ENCODE peak calls at places on chromosomes 12 and 14, in nine cellular contexts. One of them, this sample, is unnamed.

GRCh38 chr14:32998433-32998832 is 59.8 kb downstream of the NPAS3 start:
- DNase-seq in right cardiac atrium: no peak
- DNase-seq in activated naive CD8-positive, alpha-beta T cell treated with anti-CD3 and anti-CD28 coated beads, Interleukin-2, amount 50 U/mL, for 24 hours: no peak
- DNase-seq in iris pigment epithelial cell: peak
- DNase-seq in AG04450: no peak
- DNase-seq in activated gamma-delta T cell treated with Interleukin-2 at 50 U/mL for 16 hours: no peak
- DNase-seq in NCI-H524: peak
- DNase-seq in stomach: no peak
- DNase-seq in iPS DF 19.7: no peak
- DNase-seq in this sample: no peak

GRCh38 chr14:83433618-83434017 is 1900.0 kb upstream of the SEL1L start:
- DNase-seq in AG04450: no peak
- DNase-seq in iris pigment epithelial cell: peak
- DNase-seq in iPS DF 19.7: no peak
- DNase-seq in activated naive CD8-positive, alpha-beta T cell treated with anti-CD3 and anti-CD28 coated beads, Interleukin-2, amount 50 U/mL, for 24 hours: no peak
- DNase-seq in activated gamma-delta T cell treated with Interleukin-2 at 50 U/mL for 16 hours: no peak
- DNase-seq in stomach: no peak
- DNase-seq in NCI-H524: no peak
- DNase-seq in right cardiac atrium: no peak
- DNase-seq in this sample: no peak

GRCh38 chr12:124525927-124526692 is 41.3 kb downstream of the NCOR2 start:
- DNase-seq in activated gamma-delta T cell treated with Interleukin-2 at 50 U/mL for 16 hours: no peak
- DNase-seq in NCI-H524: no peak
- DNase-seq in AG04450: no peak
- DNase-seq in iPS DF 19.7: no peak
- DNase-seq in right cardiac atrium: no peak
- DNase-seq in activated naive CD8-positive, alpha-beta T cell treated with anti-CD3 and anti-CD28 coated beads, Interleukin-2, amount 50 U/mL, for 24 hours: no peak
- DNase-seq in iris pigment epithelial cell: no peak
- DNase-seq in stomach: no peak
- DNase-seq in this sample: no peak

GRCh38 chr14:104081951-104082464 is 3.5 kb upstream of the ASPG start:
- DNase-seq in stomach: no peak
- DNase-seq in AG04450: no peak
- DNase-seq in iris pigment epithelial cell: no peak
- DNase-seq in activated naive CD8-positive, alpha-beta T cell treated with anti-CD3 and anti-CD28 coated beads, Interleukin-2, amount 50 U/mL, for 24 hours: no peak
- DNase-seq in activated gamma-delta T cell treated with Interleukin-2 at 50 U/mL for 16 hours: no peak
- DNase-seq in NCI-H524: no peak
- DNase-seq in right cardiac atrium: peak
- DNase-seq in iPS DF 19.7: no peak
- DNase-seq in this sample: no peak

GRCh38 chr12:94074970-94075695 is 73.2 kb upstream of the PLXNC1 start:
- DNase-seq in activated gamma-delta T cell treated with Interleukin-2 at 50 U/mL for 16 hours: no peak
- DNase-seq in iris pigment epithelial cell: peak
- DNase-seq in AG04450: peak
- DNase-seq in stomach: peak
- DNase-seq in NCI-H524: peak
- DNase-seq in iPS DF 19.7: no peak
- DNase-seq in right cardiac atrium: peak
- DNase-seq in activated naive CD8-positive, alpha-beta T cell treated with anti-CD3 and anti-CD28 coated beads, Interleukin-2, amount 50 U/mL, for 24 hours: no peak
- DNase-seq in this sample: no peak

GRCh38 chr12:13222076-13222475 is 25.6 kb downstream of the EMP1 start:
- DNase-seq in stomach: peak
- DNase-seq in right cardiac atrium: peak
- DNase-seq in iris pigment epithelial cell: no peak
- DNase-seq in activated naive CD8-positive, alpha-beta T cell treated with anti-CD3 and anti-CD28 coated beads, Interleukin-2, amount 50 U/mL, for 24 hours: no peak
- DNase-seq in NCI-H524: no peak
- DNase-seq in AG04450: no peak
- DNase-seq in activated gamma-delta T cell treated with Interleukin-2 at 50 U/mL for 16 hours: no peak
- DNase-seq in iPS DF 19.7: no peak
- DNase-seq in this sample: no peak

GRCh38 chr12:101925352-101925751 is 48.0 kb downstream of the DRAM1 start:
- DNase-seq in activated gamma-delta T cell treated with Interleukin-2 at 50 U/mL for 16 hours: no peak
- DNase-seq in iris pigment epithelial cell: peak
- DNase-seq in iPS DF 19.7: no peak
- DNase-seq in stomach: peak
- DNase-seq in activated naive CD8-positive, alpha-beta T cell treated with anti-CD3 and anti-CD28 coated beads, Interleukin-2, amount 50 U/mL, for 24 hours: no peak
- DNase-seq in right cardiac atrium: peak
- DNase-seq in AG04450: peak
- DNase-seq in NCI-H524: no peak
- DNase-seq in this sample: no peak

GRCh38 chr12:128969480-128970055 is 116.3 kb downstream of the GLT1D1 start:
- DNase-seq in right cardiac atrium: no peak
- DNase-seq in iPS DF 19.7: no peak
- DNase-seq in AG04450: no peak
- DNase-seq in activated gamma-delta T cell treated with Interleukin-2 at 50 U/mL for 16 hours: no peak
- DNase-seq in stomach: peak
- DNase-seq in iris pigment epithelial cell: no peak
- DNase-seq in NCI-H524: peak
- DNase-seq in activated naive CD8-positive, alpha-beta T cell treated with anti-CD3 and anti-CD28 coated beads, Interleukin-2, amount 50 U/mL, for 24 hours: peak
- DNase-seq in this sample: no peak

GRCh38 chr12:120971299-120972180 is 6.8 kb upstream of the HNF1A start:
- DNase-seq in iPS DF 19.7: no peak
- DNase-seq in AG04450: peak
- DNase-seq in stomach: no peak
- DNase-seq in right cardiac atrium: no peak
- DNase-seq in activated naive CD8-positive, alpha-beta T cell treated with anti-CD3 and anti-CD28 coated beads, Interleukin-2, amount 50 U/mL, for 24 hours: peak
- DNase-seq in iris pigment epithelial cell: peak
- DNase-seq in activated gamma-delta T cell treated with Interleukin-2 at 50 U/mL for 16 hours: peak
- DNase-seq in NCI-H524: peak
- DNase-seq in this sample: peak

GRCh38 chr14:102523200-102524025 is 13.8 kb upstream of the ANKRD9 start:
- DNase-seq in right cardiac atrium: peak
- DNase-seq in activated gamma-delta T cell treated with Interleukin-2 at 50 U/mL for 16 hours: no peak
- DNase-seq in iris pigment epithelial cell: no peak
- DNase-seq in iPS DF 19.7: no peak
- DNase-seq in NCI-H524: no peak
- DNase-seq in stomach: no peak
- DNase-seq in AG04450: no peak
- DNase-seq in activated naive CD8-positive, alpha-beta T cell treated with anti-CD3 and anti-CD28 coated beads, Interleukin-2, amount 50 U/mL, for 24 hours: no peak
- DNase-seq in this sample: no peak

GRCh38 chr14:103705158-103705523 is 10.1 kb downstream of the XRCC3 start:
- DNase-seq in right cardiac atrium: peak
- DNase-seq in NCI-H524: no peak
- DNase-seq in activated gamma-delta T cell treated with Interleukin-2 at 50 U/mL for 16 hours: no peak
- DNase-seq in activated naive CD8-positive, alpha-beta T cell treated with anti-CD3 and anti-CD28 coated beads, Interleukin-2, amount 50 U/mL, for 24 hours: no peak
- DNase-seq in iris pigment epithelial cell: no peak
- DNase-seq in stomach: peak
- DNase-seq in AG04450: no peak
- DNase-seq in iPS DF 19.7: no peak
- DNase-seq in this sample: no peak

GRCh38 chr12:72031066-72031465 is 92.4 kb downstream of the TPH2 start:
- DNase-seq in stomach: no peak
- DNase-seq in AG04450: no peak
- DNase-seq in iris pigment epithelial cell: no peak
- DNase-seq in NCI-H524: no peak
- DNase-seq in right cardiac atrium: no peak
- DNase-seq in activated gamma-delta T cell treated with Interleukin-2 at 50 U/mL for 16 hours: no peak
- DNase-seq in activated naive CD8-positive, alpha-beta T cell treated with anti-CD3 and anti-CD28 coated beads, Interleukin-2, amount 50 U/mL, for 24 hours: no peak
- DNase-seq in iPS DF 19.7: no peak
- DNase-seq in this sample: no peak

GRCh38 chr14:85714046-85714445 is 184.1 kb downstream of the FLRT2 start:
- DNase-seq in activated naive CD8-positive, alpha-beta T cell treated with anti-CD3 and anti-CD28 coated beads, Interleukin-2, amount 50 U/mL, for 24 hours: no peak
- DNase-seq in NCI-H524: no peak
- DNase-seq in AG04450: no peak
- DNase-seq in right cardiac atrium: no peak
- DNase-seq in iPS DF 19.7: no peak
- DNase-seq in stomach: no peak
- DNase-seq in iris pigment epithelial cell: no peak
- DNase-seq in activated gamma-delta T cell treated with Interleukin-2 at 50 U/mL for 16 hours: no peak
- DNase-seq in this sample: no peak

GRCh38 chr14:77041837-77042557 is 13.5 kb upstream of the IRF2BPL start:
- DNase-seq in iris pigment epithelial cell: peak
- DNase-seq in right cardiac atrium: no peak
- DNase-seq in activated gamma-delta T cell treated with Interleukin-2 at 50 U/mL for 16 hours: no peak
- DNase-seq in NCI-H524: peak
- DNase-seq in stomach: peak
- DNase-seq in AG04450: peak
- DNase-seq in activated naive CD8-positive, alpha-beta T cell treated with anti-CD3 and anti-CD28 coated beads, Interleukin-2, amount 50 U/mL, for 24 hours: no peak
- DNase-seq in iPS DF 19.7: no peak
- DNase-seq in this sample: no peak

GRCh38 chr14:21917699-21918436 is 244.2 kb upstream of the OR4E1 start:
- DNase-seq in AG04450: peak
- DNase-seq in NCI-H524: peak
- DNase-seq in iPS DF 19.7: no peak
- DNase-seq in right cardiac atrium: no peak
- DNase-seq in stomach: peak
- DNase-seq in activated naive CD8-positive, alpha-beta T cell treated with anti-CD3 and anti-CD28 coated beads, Interleukin-2, amount 50 U/mL, for 24 hours: peak
- DNase-seq in iris pigment epithelial cell: peak
- DNase-seq in activated gamma-delta T cell treated with Interleukin-2 at 50 U/mL for 16 hours: peak
- DNase-seq in this sample: peak

GRCh38 chr12:11273449-11273848 is 3.9 kb upstream of the PRB3 start:
- DNase-seq in AG04450: no peak
- DNase-seq in stomach: no peak
- DNase-seq in iris pigment epithelial cell: no peak
- DNase-seq in NCI-H524: no peak
- DNase-seq in iPS DF 19.7: no peak
- DNase-seq in right cardiac atrium: no peak
- DNase-seq in activated naive CD8-positive, alpha-beta T cell treated with anti-CD3 and anti-CD28 coated beads, Interleukin-2, amount 50 U/mL, for 24 hours: no peak
- DNase-seq in activated gamma-delta T cell treated with Interleukin-2 at 50 U/mL for 16 hours: no peak
- DNase-seq in this sample: no peak

GRCh38 chr12:93061414-93062099 is 132.5 kb upstream of the EEA1 start:
- DNase-seq in iris pigment epithelial cell: no peak
- DNase-seq in NCI-H524: peak
- DNase-seq in iPS DF 19.7: no peak
- DNase-seq in activated naive CD8-positive, alpha-beta T cell treated with anti-CD3 and anti-CD28 coated beads, Interleukin-2, amount 50 U/mL, for 24 hours: no peak
- DNase-seq in activated gamma-delta T cell treated with Interleukin-2 at 50 U/mL for 16 hours: no peak
- DNase-seq in AG04450: no peak
- DNase-seq in right cardiac atrium: peak
- DNase-seq in stomach: no peak
- DNase-seq in this sample: no peak

GRCh38 chr12:32214723-32215122 is 108.1 kb downstream of the BICD1 start:
- DNase-seq in right cardiac atrium: no peak
- DNase-seq in activated naive CD8-positive, alpha-beta T cell treated with anti-CD3 and anti-CD28 coated beads, Interleukin-2, amount 50 U/mL, for 24 hours: no peak
- DNase-seq in AG04450: no peak
- DNase-seq in NCI-H524: no peak
- DNase-seq in stomach: no peak
- DNase-seq in iris pigment epithelial cell: no peak
- DNase-seq in activated gamma-delta T cell treated with Interleukin-2 at 50 U/mL for 16 hours: no peak
- DNase-seq in iPS DF 19.7: no peak
- DNase-seq in this sample: no peak

GRCh38 chr12:109605599-109606228 is 32.1 kb downstream of the MVK start:
- DNase-seq in iris pigment epithelial cell: no peak
- DNase-seq in activated gamma-delta T cell treated with Interleukin-2 at 50 U/mL for 16 hours: no peak
- DNase-seq in NCI-H524: peak
- DNase-seq in right cardiac atrium: no peak
- DNase-seq in AG04450: no peak
- DNase-seq in stomach: no peak
- DNase-seq in iPS DF 19.7: no peak
- DNase-seq in activated naive CD8-positive, alpha-beta T cell treated with anti-CD3 and anti-CD28 coated beads, Interleukin-2, amount 50 U/mL, for 24 hours: no peak
- DNase-seq in this sample: no peak

GRCh38 chr12:66900616-66901015 is 221.7 kb upstream of the GRIP1 start:
- DNase-seq in activated gamma-delta T cell treated with Interleukin-2 at 50 U/mL for 16 hours: no peak
- DNase-seq in iPS DF 19.7: no peak
- DNase-seq in NCI-H524: no peak
- DNase-seq in AG04450: no peak
- DNase-seq in activated naive CD8-positive, alpha-beta T cell treated with anti-CD3 and anti-CD28 coated beads, Interleukin-2, amount 50 U/mL, for 24 hours: no peak
- DNase-seq in right cardiac atrium: no peak
- DNase-seq in stomach: no peak
- DNase-seq in iris pigment epithelial cell: peak
- DNase-seq in this sample: no peak

This sample was measured in CD8-positive, alpha-beta memory T cell.